ENCODE peak calls at places on chromosomes 3 and 15, in five cellular contexts. One of them, this sample, is unnamed.

GRCh38 chr3:59816312-59816711 is 766.5 kb upstream of the CFAP20DC start:
- DNase-seq in bronchial epithelial cell: peak; percentile 77
- DNase-seq in ovary: no peak
- DNase-seq in heart right ventricle: no peak
- DNase-seq in Calu3: no peak
- DNase-seq in this sample: no peak

GRCh38 chr15:40047413-40048154 is 8.6 kb upstream of the SRP14 start:
- DNase-seq in bronchial epithelial cell: peak; percentile 88
- DNase-seq in ovary: peak; percentile 32
- DNase-seq in heart right ventricle: peak; percentile 53
- DNase-seq in Calu3: peak; percentile 75
- DNase-seq in this sample: peak; percentile 59

GRCh38 chr3:43522702-43523362 is 99.0 kb downstream of the ANO10 start:
- DNase-seq in bronchial epithelial cell: peak; percentile 38
- DNase-seq in ovary: no peak
- DNase-seq in heart right ventricle: no peak
- DNase-seq in Calu3: no peak
- DNase-seq in this sample: no peak

GRCh38 chr3:146189519-146190173 is 28.7 kb upstream of the PLOD2 start:
- DNase-seq in bronchial epithelial cell: peak; percentile 58
- DNase-seq in ovary: peak; percentile 22
- DNase-seq in heart right ventricle: no peak
- DNase-seq in Calu3: peak; percentile 57
- DNase-seq in this sample: peak; percentile 15

GRCh38 chr3:8984512-8984911 is 21.2 kb upstream of the RAD18 start:
- DNase-seq in bronchial epithelial cell: no peak
- DNase-seq in ovary: no peak
- DNase-seq in heart right ventricle: no peak
- DNase-seq in Calu3: no peak
- DNase-seq in this sample: no peak

GRCh38 chr15:63948971-63949370 is 97.3 kb downstream of the DAPK2 start:
- DNase-seq in bronchial epithelial cell: no peak
- DNase-seq in ovary: no peak
- DNase-seq in heart right ventricle: no peak
- DNase-seq in Calu3: no peak
- DNase-seq in this sample: no peak

GRCh38 chr3:51198476-51198875 is 186.6 kb upstream of the MANF start:
- DNase-seq in bronchial epithelial cell: no peak
- DNase-seq in ovary: no peak
- DNase-seq in heart right ventricle: no peak
- DNase-seq in Calu3: no peak
- DNase-seq in this sample: no peak

GRCh38 chr3:7978104-7978457 is 523.5 kb upstream of the LMCD1 start:
- DNase-seq in bronchial epithelial cell: no peak
- DNase-seq in ovary: no peak
- DNase-seq in heart right ventricle: peak; percentile 50
- DNase-seq in Calu3: no peak
- DNase-seq in this sample: peak; percentile 82

GRCh38 chr3:174329321-174329720 is 529.8 kb upstream of the NAALADL2 start:
- DNase-seq in bronchial epithelial cell: no peak
- DNase-seq in ovary: no peak
- DNase-seq in heart right ventricle: no peak
- DNase-seq in Calu3: no peak
- DNase-seq in this sample: no peak

GRCh38 chr15:101070024-101070423 is 150.9 kb downstream of the LRRK1 start:
- DNase-seq in bronchial epithelial cell: no peak
- DNase-seq in ovary: peak; percentile 16
- DNase-seq in heart right ventricle: no peak
- DNase-seq in Calu3: no peak
- DNase-seq in this sample: no peak

GRCh38 chr3:81743096-81744025 is 18.1 kb downstream of the GBE1 start:
- DNase-seq in bronchial epithelial cell: peak; percentile 94
- DNase-seq in ovary: no peak
- DNase-seq in heart right ventricle: no peak
- DNase-seq in Calu3: no peak
- DNase-seq in this sample: peak; percentile 9

GRCh38 chr15:55681631-55682030 is 61.3 kb downstream of the PRTG start:
- DNase-seq in bronchial epithelial cell: no peak
- DNase-seq in ovary: no peak
- DNase-seq in heart right ventricle: no peak
- DNase-seq in Calu3: no peak
- DNase-seq in this sample: no peak

GRCh38 chr15:55319537-55320325 is 709 bp downstream of the PIGB start:
- DNase-seq in bronchial epithelial cell: peak; percentile 30
- DNase-seq in ovary: no peak
- DNase-seq in heart right ventricle: no peak
- DNase-seq in Calu3: no peak
- DNase-seq in this sample: no peak

GRCh38 chr3:32176989-32177701 is 61.3 kb upstream of the CMTM8 start:
- DNase-seq in bronchial epithelial cell: peak; percentile 78
- DNase-seq in ovary: no peak
- DNase-seq in heart right ventricle: no peak
- DNase-seq in Calu3: peak; percentile 83
- DNase-seq in this sample: peak; percentile 31

GRCh38 chr3:57228734-57229505 is 1.4 kb downstream of the APPL1 start:
- DNase-seq in bronchial epithelial cell: peak; percentile 90
- DNase-seq in ovary: no peak
- DNase-seq in heart right ventricle: no peak
- DNase-seq in Calu3: no peak
- DNase-seq in this sample: no peak

GRCh38 chr3:138381950-138382715 is 33.8 kb downstream of the MRAS start:
- DNase-seq in bronchial epithelial cell: peak; percentile 91
- DNase-seq in ovary: peak; percentile 74
- DNase-seq in heart right ventricle: peak; percentile 71
- DNase-seq in Calu3: no peak
- DNase-seq in this sample: no peak

GRCh38 chr15:49045691-49046112 is 544 bp downstream of the SECISBP2L start:
- DNase-seq in bronchial epithelial cell: peak; percentile 34
- DNase-seq in ovary: no peak
- DNase-seq in heart right ventricle: no peak
- DNase-seq in Calu3: peak; percentile 14
- DNase-seq in this sample: peak; percentile 27

GRCh38 chr3:73475717-73476116 is 149.0 kb downstream of the PDZRN3 start:
- DNase-seq in bronchial epithelial cell: no peak
- DNase-seq in ovary: no peak
- DNase-seq in heart right ventricle: no peak
- DNase-seq in Calu3: no peak
- DNase-seq in this sample: no peak

GRCh38 chr3:195714380-195715011 is 6.3 kb upstream of the MUC20 start:
- DNase-seq in bronchial epithelial cell: no peak
- DNase-seq in ovary: no peak
- DNase-seq in heart right ventricle: no peak
- DNase-seq in Calu3: no peak
- DNase-seq in this sample: no peak

GRCh38 chr3:186879776-186880175 is 37.3 kb downstream of the ADIPOQ start:
- DNase-seq in bronchial epithelial cell: no peak
- DNase-seq in ovary: no peak
- DNase-seq in heart right ventricle: no peak
- DNase-seq in Calu3: no peak
- DNase-seq in this sample: no peak

GRCh38 chr3:146131616-146132410 is 29.2 kb downstream of the PLOD2 start:
- DNase-seq in bronchial epithelial cell: peak; percentile 38
- DNase-seq in ovary: no peak
- DNase-seq in heart right ventricle: no peak
- DNase-seq in Calu3: peak; percentile 20
- DNase-seq in this sample: no peak

GRCh38 chr3:9496893-9497292 is 56.7 kb downstream of the LHFPL4 start:
- DNase-seq in bronchial epithelial cell: no peak
- DNase-seq in ovary: no peak
- DNase-seq in heart right ventricle: no peak
- DNase-seq in Calu3: no peak
- DNase-seq in this sample: no peak

GRCh38 chr3:17057316-17057715 is 172.6 kb downstream of the PLCL2 start:
- DNase-seq in bronchial epithelial cell: no peak
- DNase-seq in ovary: no peak
- DNase-seq in heart right ventricle: no peak
- DNase-seq in Calu3: no peak
- DNase-seq in this sample: no peak

GRCh38 chr3:24123596-24123995 is 178.5 kb downstream of the NR1D2 start:
- DNase-seq in bronchial epithelial cell: no peak
- DNase-seq in ovary: no peak
- DNase-seq in heart right ventricle: no peak
- DNase-seq in Calu3: no peak
- DNase-seq in this sample: no peak

GRCh38 chr15:86183765-86184491 is 104.3 kb downstream of the AGBL1 start:
- DNase-seq in bronchial epithelial cell: peak; percentile 10
- DNase-seq in ovary: no peak
- DNase-seq in heart right ventricle: no peak
- DNase-seq in Calu3: no peak
- DNase-seq in this sample: no peak

GRCh38 chr3:190193210-190193609 is 72.5 kb upstream of the P3H2 start:
- DNase-seq in bronchial epithelial cell: no peak
- DNase-seq in ovary: no peak
- DNase-seq in heart right ventricle: no peak
- DNase-seq in Calu3: no peak
- DNase-seq in this sample: no peak

GRCh38 chr15:26013946-26014345 is 150.8 kb upstream of the ATP10A start:
- DNase-seq in bronchial epithelial cell: no peak
- DNase-seq in ovary: no peak
- DNase-seq in heart right ventricle: no peak
- DNase-seq in Calu3: no peak
- DNase-seq in this sample: no peak

GRCh38 chr3:49673131-49673714 is 928 bp upstream of the APEH start:
- DNase-seq in bronchial epithelial cell: peak; percentile 27
- DNase-seq in ovary: no peak
- DNase-seq in heart right ventricle: no peak
- DNase-seq in Calu3: no peak
- DNase-seq in this sample: no peak

GRCh38 chr3:133937756-133938601 is 42.3 kb upstream of the RAB6B start:
- DNase-seq in bronchial epithelial cell: no peak
- DNase-seq in ovary: no peak
- DNase-seq in heart right ventricle: no peak
- DNase-seq in Calu3: peak; percentile 0
- DNase-seq in this sample: no peak

GRCh38 chr3:107855710-107856109 is 235.1 kb downstream of the CD47 start:
- DNase-seq in bronchial epithelial cell: peak; percentile 66
- DNase-seq in ovary: no peak
- DNase-seq in heart right ventricle: no peak
- DNase-seq in Calu3: no peak
- DNase-seq in this sample: peak; percentile 15
- TF ChIP-seq CTCF in bronchial epithelial cell: peak; percentile 59
- TF ChIP-seq CTCF in ovary: no peak
- TF ChIP-seq CTCF in heart right ventricle: peak; percentile 24
- TF ChIP-seq CTCF in Calu3: no peak
- TF ChIP-seq CTCF in this sample: peak; percentile 66

DNA sequence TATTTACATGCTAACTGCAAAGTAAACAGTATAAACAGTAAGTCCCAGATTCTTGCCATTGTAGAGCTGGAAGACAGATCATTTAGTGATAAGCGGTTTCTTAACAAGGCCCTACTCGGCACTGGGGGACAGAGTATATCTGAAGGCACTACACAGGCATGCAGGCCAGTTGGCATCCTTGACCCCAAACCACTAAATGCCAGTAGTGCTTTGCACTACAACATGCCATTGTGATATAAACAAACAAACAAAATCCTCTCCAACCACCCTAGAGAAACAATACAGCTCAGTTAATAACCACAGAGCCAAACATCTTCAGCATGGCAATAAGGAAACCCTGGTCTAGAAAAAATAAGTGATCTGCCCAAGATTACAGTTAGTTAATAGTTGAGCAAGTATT is 5.3 kb downstream of the AQR start:
- DNase-seq in bronchial epithelial cell: no peak
- DNase-seq in ovary: no peak
- DNase-seq in heart right ventricle: no peak
- DNase-seq in Calu3: no peak
- DNase-seq in this sample: no peak
- TF ChIP-seq CTCF in bronchial epithelial cell: no peak
- TF ChIP-seq CTCF in ovary: no peak
- TF ChIP-seq CTCF in heart right ventricle: no peak
- TF ChIP-seq CTCF in Calu3: no peak
- TF ChIP-seq CTCF in this sample: no peak

GRCh38 chr3:170080605-170081004 is 42.8 kb downstream of the GPR160 start:
- DNase-seq in bronchial epithelial cell: no peak
- DNase-seq in ovary: no peak
- DNase-seq in heart right ventricle: no peak
- DNase-seq in Calu3: no peak
- DNase-seq in this sample: no peak

GRCh38 chr3:170076715-170077238 is 39.0 kb downstream of the GPR160 start:
- DNase-seq in bronchial epithelial cell: no peak
- DNase-seq in ovary: no peak
- DNase-seq in heart right ventricle: no peak
- DNase-seq in Calu3: no peak
- DNase-seq in this sample: no peak

GRCh38 chr3:170077406-170077805 is 39.6 kb downstream of the GPR160 start:
- DNase-seq in bronchial epithelial cell: no peak
- DNase-seq in ovary: no peak
- DNase-seq in heart right ventricle: no peak
- DNase-seq in Calu3: no peak
- DNase-seq in this sample: no peak

GRCh38 chr3:170079466-170080165 is 41.8 kb downstream of the GPR160 start:
- DNase-seq in bronchial epithelial cell: no peak
- DNase-seq in ovary: no peak
- DNase-seq in heart right ventricle: no peak
- DNase-seq in Calu3: no peak
- DNase-seq in this sample: no peak

DNA sequence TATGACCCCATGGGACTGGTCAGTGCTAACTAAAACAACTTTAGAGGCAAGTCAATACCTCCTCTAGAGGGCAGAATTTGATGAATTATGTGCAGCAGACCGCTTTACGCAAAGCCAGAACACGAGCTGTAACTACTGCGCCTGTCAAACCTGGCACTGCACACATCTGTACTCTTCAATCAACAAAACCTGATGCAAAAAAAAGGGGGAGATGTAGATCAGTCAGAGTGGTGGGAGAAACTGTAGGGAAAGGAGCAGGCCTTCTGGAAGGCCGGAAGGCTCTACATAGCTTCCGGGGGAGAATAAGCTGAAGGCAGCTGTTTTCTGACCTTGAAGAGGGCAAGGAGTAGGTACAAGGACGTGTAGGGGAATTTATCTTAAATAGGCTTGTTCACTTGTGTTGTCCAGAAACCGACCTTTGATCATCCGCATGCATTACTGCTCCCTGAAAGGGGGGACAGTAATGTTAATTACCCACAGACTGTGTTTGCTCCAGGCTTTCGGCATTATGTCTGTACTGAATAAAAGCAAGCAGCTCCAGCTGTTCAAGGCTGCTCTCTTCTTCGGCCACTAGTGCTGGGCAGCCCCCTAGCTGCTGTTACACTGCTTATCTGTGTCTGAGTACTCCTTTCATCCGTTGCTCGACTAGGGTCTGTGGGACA is 41.0 kb downstream of the GPR160 start:
- DNase-seq in bronchial epithelial cell: no peak
- DNase-seq in ovary: no peak
- DNase-seq in heart right ventricle: no peak
- DNase-seq in Calu3: no peak
- DNase-seq in this sample: peak; percentile 12
- TF ChIP-seq CTCF in bronchial epithelial cell: no peak
- TF ChIP-seq CTCF in ovary: no peak
- TF ChIP-seq CTCF in heart right ventricle: no peak
- TF ChIP-seq CTCF in Calu3: no peak
- TF ChIP-seq CTCF in this sample: peak; percentile 42

DNA sequence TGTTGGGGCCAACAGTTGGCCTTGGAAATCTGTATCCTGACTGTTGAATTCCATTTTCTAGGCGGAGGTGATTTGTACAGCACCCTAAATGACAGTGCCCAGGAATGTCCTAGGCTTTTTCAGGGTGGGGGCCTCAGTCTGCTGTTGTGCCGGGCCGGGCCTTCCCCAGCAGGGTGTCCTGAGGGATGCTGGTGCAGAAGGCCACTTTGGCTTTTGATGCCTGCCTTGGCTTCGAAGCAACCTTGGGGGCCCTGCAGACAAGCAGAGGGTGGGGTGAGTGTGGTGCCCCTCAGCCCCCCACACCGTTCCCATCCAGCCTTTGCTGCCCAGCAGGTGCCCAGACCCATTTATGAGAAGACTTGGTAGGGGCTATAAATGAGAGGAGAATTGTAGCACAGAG is 33.0 kb downstream of the SYNM start:
- DNase-seq in bronchial epithelial cell: no peak
- DNase-seq in ovary: no peak
- DNase-seq in heart right ventricle: no peak
- DNase-seq in Calu3: no peak
- DNase-seq in this sample: no peak
- TF ChIP-seq CTCF in bronchial epithelial cell: no peak
- TF ChIP-seq CTCF in ovary: no peak
- TF ChIP-seq CTCF in heart right ventricle: no peak
- TF ChIP-seq CTCF in Calu3: no peak
- TF ChIP-seq CTCF in this sample: no peak